ENCODE peak calls at places on chromosomes 6 and 20, in ten cellular contexts. Y, O, T, V, J, M, L, K, C and E are unnamed samples.

GRCh38 chr6:71579902-71580301 is 291.3 kb downstream of the OGFRL1 start:
- DNase-seq in K (no peak), O (no peak), J (peak; percentile 6), T (no peak), C (no peak), Y (no peak), V (no peak), L (no peak), M (no peak), E (no peak)

GRCh38 chr6:43355862-43356590 is 13.4 kb downstream of the ZNF318 start:
- DNase-seq in M (no peak), K (no peak), J (peak; percentile 24), T (no peak), O (peak; percentile 15), Y (no peak), L (no peak), V (no peak), C (no peak), E (no peak)

GRCh38 chr6:166307981-166308768 is at the start of gene PRR18:
- DNase-seq in O (no peak), K (peak; percentile 11), L (no peak), Y (no peak), V (peak; percentile 4), M (no peak), C (no peak), T (no peak), J (no peak), E (no peak)

GRCh38 chr6:40164345-40164755 is 230.1 kb upstream of the MOCS1 start:
- DNase-seq in K (no peak), J (no peak), Y (no peak), T (peak; percentile 50), V (no peak), O (no peak), L (no peak), M (no peak), C (no peak), E (no peak)

GRCh38 chr6:30814137-30815084 is 69.9 kb upstream of the DDR1 start:
- DNase-seq in O (peak; percentile 84), J (peak; percentile 92), K (no peak), V (peak; percentile 78), T (no peak), L (no peak), Y (no peak), C (peak; percentile 65), M (no peak), E (peak; percentile 21)

GRCh38 chr6:139256087-139256486 is 35.7 kb downstream of the TXLNB start:
- DNase-seq in Y (no peak), O (peak; percentile 83), V (no peak), T (no peak), M (no peak), J (no peak), K (no peak), L (no peak), C (no peak), E (no peak)

GRCh38 chr6:16079354-16079753 is 49.5 kb upstream of the MYLIP start:
- DNase-seq in K (no peak), O (no peak), V (no peak), T (no peak), L (no peak), M (no peak), C (no peak), Y (no peak), J (no peak), E (no peak)

GRCh38 chr6:72580281-72580940 is 41.5 kb upstream of the KCNQ5 start:
- DNase-seq in C (no peak), Y (no peak), O (peak; percentile 88), M (no peak), K (no peak), J (no peak), V (peak; percentile 79), T (no peak), L (no peak), E (no peak)

GRCh38 chr6:136751478-136751956 is 40.8 kb downstream of the MAP3K5 start:
- DNase-seq in O (peak; percentile 16), C (no peak), V (no peak), J (no peak), T (no peak), Y (no peak), M (no peak), K (peak; percentile 62), L (no peak), E (no peak)

GRCh38 chr6:41917528-41917927 is 3.4 kb downstream of the MED20 start:
- DNase-seq in J (peak; percentile 83), T (no peak), L (no peak), M (no peak), O (peak; percentile 96), Y (no peak), V (peak; percentile 92), C (no peak), K (no peak), E (no peak)

GRCh38 chr20:57417051-57417689 is 26.0 kb downstream of the RBM38 start:
- DNase-seq in V (no peak), L (no peak), K (no peak), M (no peak), Y (no peak), O (no peak), J (no peak), T (no peak), C (no peak), E (no peak)

GRCh38 chr20:46698788-46699187 is 9.5 kb upstream of the TP53RK start:
- DNase-seq in O (no peak), V (no peak), Y (no peak), M (no peak), C (no peak), L (no peak), K (no peak), J (no peak), T (no peak), E (no peak)

GRCh38 chr6:119323478-119323877 is 26.1 kb downstream of the MAN1A1 start:
- DNase-seq in Y (no peak), V (no peak), O (no peak), C (no peak), J (no peak), T (no peak), M (no peak), L (no peak), K (no peak), E (no peak)

GRCh38 chr6:33453361-33454008 is 891 bp upstream of the ZBTB9 start:
- DNase-seq in V (no peak), T (no peak), C (no peak), O (no peak), Y (no peak), K (peak; percentile 6), M (no peak), J (no peak), L (no peak), E (no peak)

GRCh38 chr6:167233490-167233889 is 57.6 kb upstream of the UNC93A start:
- DNase-seq in K (no peak), J (no peak), T (no peak), L (no peak), V (no peak), O (no peak), C (no peak), M (no peak), Y (no peak), E (no peak)

GRCh38 chr6:102641426-102641825 is 1247.9 kb downstream of the GRIK2 start:
- DNase-seq in L (no peak), V (no peak), M (no peak), J (no peak), T (no peak), C (no peak), K (no peak), Y (no peak), O (no peak), E (no peak)

GRCh38 chr6:110814488-110815259 is 595 bp downstream of the CDK19 start:
- DNase-seq in T (peak; percentile 46), Y (peak; percentile 68), M (peak; percentile 54), L (peak; percentile 83), K (peak; percentile 54), O (peak; percentile 45), V (peak; percentile 71), J (peak; percentile 51), C (peak; percentile 72), E (peak; percentile 36)

GRCh38 chr20:10047427-10047826 is 12.6 kb downstream of the ANKEF1 start:
- DNase-seq in V (peak; percentile 20), K (no peak), C (no peak), O (peak; percentile 1), T (no peak), J (no peak), Y (no peak), L (no peak), M (no peak), E (no peak)

GRCh38 chr20:33490023-33490933 is at the start of gene CBFA2T2:
- DNase-seq in C (peak; percentile 74), K (no peak), J (peak; percentile 74), L (peak; percentile 87), T (no peak), V (peak; percentile 77), M (no peak), O (peak; percentile 55), Y (no peak), E (no peak)

GRCh38 chr20:58880441-58880840 is 27.9 kb downstream of the GNAS start:
- DNase-seq in M (no peak), Y (no peak), K (no peak), V (no peak), L (no peak), O (no peak), C (no peak), J (no peak), T (no peak), E (no peak)
- H3K4me1 ChIP-seq in M (no peaks in the 10 kb centered on the region), Y (peaks cover 16% of the 10 kb centered on the region), K (peaks cover 13% of the 10 kb centered on the region), V (peaks cover 7% of the 10 kb centered on the region), L (no peaks in the 10 kb centered on the region), O (peaks cover 2% of the 10 kb centered on the region), C (no peaks in the 10 kb centered on the region), J (peaks cover 6% of the 10 kb centered on the region), T (no peaks in the 10 kb centered on the region), E (peaks cover 8% of the 10 kb centered on the region)

DNA sequence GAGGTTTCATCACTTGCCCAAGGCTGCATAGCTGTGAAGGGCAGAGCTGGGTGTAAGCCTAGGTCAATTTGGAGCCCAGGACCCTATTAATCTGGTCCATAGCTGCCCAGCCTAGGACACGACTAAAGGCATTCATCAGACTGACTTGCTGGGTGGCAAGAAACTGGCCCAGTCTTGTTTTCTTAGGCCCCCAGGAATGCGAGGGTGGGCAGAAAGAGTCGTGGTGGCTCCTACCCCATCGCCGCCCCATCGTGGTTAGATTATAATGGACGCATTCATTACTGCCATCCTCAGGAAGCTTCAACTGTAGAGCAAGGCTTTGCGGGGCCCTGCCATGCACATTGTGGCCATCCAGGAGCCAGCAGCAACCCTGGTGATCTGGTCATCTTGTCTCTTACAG is 16.1 kb downstream of the DYNLRB1 start:
- DNase-seq in Y (no peak), O (no peak), T (no peak), V (no peak), C (no peak), L (peak; percentile 58), K (no peak), J (no peak), M (no peak), E (no peak)
- H3K4me3 ChIP-seq in Y (no peak overlapping the region), O (no peak overlapping the region), T (no peak overlapping the region), V (no peak overlapping the region), C (no peak overlapping the region), L (no peak overlapping the region), K (no peak overlapping the region), J (no peak overlapping the region), M (no peak overlapping the region), E (no peak overlapping the region)

GRCh38 chr6:56497691-56498090 is 145.0 kb downstream of the DST start:
- DNase-seq in M (no peak), V (no peak), K (no peak), J (peak; percentile 42), Y (no peak), C (no peak), T (no peak), O (no peak), L (no peak), E (no peak)
- H3K36me3 ChIP-seq in M (peaks cover 2% of the 10 kb centered on the region), V (peaks cover 9% of the 10 kb centered on the region), K (no peaks in the 10 kb centered on the region), J (peaks cover 15% of the 10 kb centered on the region), Y (no peaks in the 10 kb centered on the region), C (no peaks in the 10 kb centered on the region), T (no peaks in the 10 kb centered on the region), O (peaks cover 27% of the 10 kb centered on the region), L (peaks cover 45% of the 10 kb centered on the region), E (no peaks in the 10 kb centered on the region)

GRCh38 chr20:19451591-19452295 is 239.3 kb downstream of the SLC24A3 start:
- DNase-seq in L (no peak), C (no peak), V (peak; percentile 46), O (no peak), T (no peak), M (no peak), J (no peak), K (no peak), Y (no peak), E (no peak)
- H3K4me1 ChIP-seq in L (no peaks in the 10 kb centered on the region), C (no peaks in the 10 kb centered on the region), V (no peaks in the 10 kb centered on the region), O (no peaks in the 10 kb centered on the region), T (no peaks in the 10 kb centered on the region), M (no peaks in the 10 kb centered on the region), J (no peaks in the 10 kb centered on the region), K (no peaks in the 10 kb centered on the region), Y (no peaks in the 10 kb centered on the region), E (no peaks in the 10 kb centered on the region)